ENCODE peak calls at places on chromosomes 6 and 20, in eight cellular contexts. N is Calu3, Y is foreskin fibroblast, W is RWPE1, T is fibroblast of mammary gland, P is WERI-Rb-1, A is WTC11, D is fibroblast of lung. E is an unnamed sample.

GRCh38 chr6:37538107-37538506 is 38.4 kb upstream of the CCDC167 start:
- DNase-seq in D (no peak), W (peak), N (peak), A (peak), Y (peak), P (peak), T (no peak), E (no peak)

GRCh38 chr20:10636326-10636818 is 37.4 kb downstream of the JAG1 start:
- DNase-seq in P (no peak), Y (peak), T (peak), D (peak), A (no peak), W (no peak), N (no peak), E (no peak)

GRCh38 chr6:45625191-45625664 is 247.5 kb upstream of the SUPT3H start:
- DNase-seq in A (no peak), N (no peak), T (peak), Y (peak), P (no peak), D (peak), W (no peak), E (no peak)

GRCh38 chr6:39090036-39090435 is 24.9 kb downstream of the SAYSD1 start:
- DNase-seq in T (no peak), A (no peak), P (no peak), N (no peak), W (no peak), Y (no peak), D (no peak), E (no peak)

GRCh38 chr20:50824137-50824536 is 29.3 kb downstream of the BCAS4 start:
- DNase-seq in A (no peak), W (no peak), Y (peak), T (peak), P (no peak), N (peak), D (peak), E (peak)

GRCh38 chr6:150607044-150607650 is 7.5 kb downstream of the PLEKHG1 start:
- DNase-seq in A (no peak), N (no peak), P (no peak), D (no peak), W (no peak), Y (no peak), T (no peak), E (no peak)

GRCh38 chr6:145694083-145694737 is 41.1 kb downstream of the EPM2A start:
- DNase-seq in Y (no peak), A (no peak), D (no peak), W (no peak), T (no peak), P (no peak), N (no peak), E (no peak)

GRCh38 chr6:143279385-143279784 is 171.1 kb downstream of the ADAT2 start:
- DNase-seq in D (peak), A (peak), Y (peak), P (peak), N (peak), T (peak), W (no peak), E (no peak)

GRCh38 chr6:30740993-30741784 is 1.3 kb downstream of the FLOT1 start:
- DNase-seq in A (no peak), Y (no peak), D (no peak), W (no peak), T (no peak), P (no peak), N (no peak), E (no peak)

GRCh38 chr6:136307351-136307750 is 17.7 kb upstream of the BCLAF1 start:
- DNase-seq in W (no peak), N (no peak), D (no peak), P (no peak), A (no peak), T (no peak), Y (peak), E (no peak)

GRCh38 chr6:73032586-73032985 is 192.7 kb downstream of the KHDC1L start:
- DNase-seq in Y (peak), W (peak), D (peak), T (peak), P (no peak), N (peak), A (no peak), E (no peak)

GRCh38 chr6:31660224-31660997 is at the start of gene C6orf47:
- DNase-seq in W (peak), T (peak), D (peak), N (peak), A (peak), P (peak), Y (peak), E (no peak)

GRCh38 chr6:156780117-156780641 is 3.0 kb downstream of the ARID1B start:
- DNase-seq in A (no peak), D (peak), W (peak), P (peak), Y (peak), T (peak), N (peak), E (peak)

GRCh38 chr20:23879811-23880374 is 345 bp upstream of the CST5 start:
- DNase-seq in D (no peak), P (no peak), Y (peak), W (no peak), N (no peak), A (no peak), T (no peak), E (no peak)

GRCh38 chr6:113908801-113909200 is 51.7 kb downstream of the MARCKS start:
- DNase-seq in W (no peak), N (no peak), P (no peak), Y (no peak), A (no peak), T (no peak), D (peak), E (no peak)

GRCh38 chr6:41636803-41637178 is 1.5 kb upstream of the MDFI start:
- DNase-seq in N (peak), A (peak), D (peak), Y (no peak), T (no peak), P (no peak), W (peak), E (no peak)

GRCh38 chr6:144264270-144265060 is 20.7 kb upstream of the UTRN start:
- DNase-seq in A (no peak), N (peak), T (peak), P (no peak), D (peak), Y (peak), W (peak), E (no peak)

GRCh38 chr6:105192707-105193465 is 13.1 kb upstream of the POPDC3 start:
- DNase-seq in N (no peak), W (peak), D (peak), Y (peak), A (no peak), T (peak), P (no peak), E (no peak)

GRCh38 chr6:10174761-10175160 is 240.1 kb downstream of the TFAP2A start:
- DNase-seq in T (no peak), Y (no peak), P (no peak), W (no peak), D (no peak), A (no peak), N (no peak), E (no peak)

GRCh38 chr20:60242836-60243520 is 284.8 kb downstream of the CDH26 start:
- DNase-seq in D (peak), Y (peak), T (peak), A (no peak), P (no peak), W (peak), N (no peak), E (no peak)

GRCh38 chr6:61586934-61587537 is 699.0 kb downstream of the KHDRBS2 start:
- DNase-seq in T (no peak), A (no peak), Y (no peak), D (no peak), W (no peak), P (no peak), N (no peak), E (no peak)

GRCh38 chr20:32470025-32470861 is 112.1 kb downstream of the ASXL1 start:
- DNase-seq in T (peak), P (peak), D (peak), Y (peak), W (no peak), N (peak), A (peak), E (no peak)

GRCh38 chr20:63681609-63682142 is 14.8 kb upstream of the TNFRSF6B start:
- DNase-seq in Y (no peak), W (no peak), D (no peak), N (no peak), P (no peak), T (no peak), A (no peak), E (no peak)

GRCh38 chr6:52577022-52577777 is at the start of gene TRAM2:
- DNase-seq in D (peak), T (peak), A (peak), P (peak), N (peak), W (peak), Y (peak), E (peak)
- TF ChIP-seq CTCF in D (peak), T (no peak), A (no peak), P (peak), N (no peak), W (no peak), Y (no peak), E (peak)

DNA sequence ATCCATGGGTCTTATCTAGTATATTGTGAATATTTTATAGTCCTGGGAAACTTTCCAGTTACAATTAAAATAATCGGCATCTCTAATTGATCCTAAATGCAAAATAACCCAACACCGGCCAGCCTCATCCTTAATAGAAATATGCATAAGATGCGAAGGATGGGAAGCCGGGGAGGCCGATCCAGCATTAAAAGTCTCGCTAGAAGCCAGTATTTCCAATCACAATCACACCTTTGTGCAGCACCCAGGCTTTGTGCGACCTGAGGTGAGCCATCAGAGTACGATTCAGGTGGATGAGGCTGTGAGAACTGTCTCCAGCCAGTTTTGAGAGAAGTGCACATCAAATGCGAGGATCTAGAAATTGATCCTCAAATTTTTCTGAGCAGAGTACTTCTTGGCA is 65.3 kb downstream of the EZR start:
- DNase-seq in W (no peak), D (no peak), T (no peak), P (no peak), Y (no peak), A (no peak), N (no peak), E (no peak)
- TF ChIP-seq CTCF in W (no peak), D (no peak), T (no peak), P (no peak), Y (no peak), A (no peak), N (no peak), E (no peak)

DNA sequence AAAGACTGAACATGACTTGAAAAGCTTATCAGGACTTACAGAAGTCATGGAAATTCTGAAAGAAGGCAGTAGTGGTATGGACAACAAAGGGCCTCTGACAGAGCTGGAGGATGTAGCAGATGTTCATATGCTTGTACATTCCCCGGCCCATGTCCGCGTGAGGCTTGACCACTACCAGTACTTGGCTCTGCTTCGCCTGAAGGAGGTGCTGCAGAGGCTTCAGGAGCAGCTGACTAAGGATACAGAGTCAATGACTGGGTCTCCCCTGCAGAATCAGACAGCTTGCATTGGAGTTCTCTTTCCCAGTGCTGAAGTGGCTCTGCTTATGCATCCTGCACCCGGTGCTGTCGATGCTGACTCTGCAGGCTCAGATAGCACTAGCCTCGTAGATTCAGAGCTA is 29.2 kb downstream of the TAF11 start:
- DNase-seq in W (no peak), D (no peak), A (no peak), Y (no peak), T (peak), N (no peak), P (peak), E (no peak)
- TF ChIP-seq CTCF in W (no peak), D (no peak), A (no peak), Y (no peak), T (no peak), N (no peak), P (peak), E (no peak)

GRCh38 chr6:22145823-22146379 is 150.9 kb downstream of the PRL start:
- DNase-seq in W (no peak), D (peak), P (peak), A (peak), Y (peak), T (peak), N (no peak), E (no peak)
- TF ChIP-seq CTCF in W (no peak), D (peak), P (no peak), A (no peak), Y (peak), T (peak), N (no peak), E (peak)

GRCh38 chr6:68339488-68339887 is 295.6 kb upstream of the ADGRB3 start:
- DNase-seq in D (no peak), Y (no peak), T (no peak), W (no peak), P (no peak), N (no peak), A (no peak), E (no peak)

GRCh38 chr6:68343901-68344300 is 291.2 kb upstream of the ADGRB3 start:
- DNase-seq in Y (peak), P (peak), T (peak), N (peak), A (peak), D (peak), W (peak), E (peak)
- TF ChIP-seq CTCF in Y (no peak), P (peak), T (peak), N (no peak), A (peak), D (peak), W (peak), E (peak)

GRCh38 chr6:88165877-88166492 is at the start of gene CNR1:
- DNase-seq in W (peak), P (peak), A (peak), T (peak), D (peak), Y (peak), N (peak), E (no peak)
- TF ChIP-seq CTCF in W (peak), P (no peak), A (no peak), T (no peak), D (no peak), Y (no peak), N (no peak), E (no peak)

GRCh38 chr6:158231551-158232444 is 63.6 kb downstream of the GTF2H5 start:
- DNase-seq in W (peak), T (no peak), P (peak), A (peak), Y (peak), N (peak), D (peak), E (no peak)
- TF ChIP-seq CTCF in W (no peak), T (no peak), P (no peak), A (no peak), Y (no peak), N (no peak), D (no peak), E (no peak)

DNA sequence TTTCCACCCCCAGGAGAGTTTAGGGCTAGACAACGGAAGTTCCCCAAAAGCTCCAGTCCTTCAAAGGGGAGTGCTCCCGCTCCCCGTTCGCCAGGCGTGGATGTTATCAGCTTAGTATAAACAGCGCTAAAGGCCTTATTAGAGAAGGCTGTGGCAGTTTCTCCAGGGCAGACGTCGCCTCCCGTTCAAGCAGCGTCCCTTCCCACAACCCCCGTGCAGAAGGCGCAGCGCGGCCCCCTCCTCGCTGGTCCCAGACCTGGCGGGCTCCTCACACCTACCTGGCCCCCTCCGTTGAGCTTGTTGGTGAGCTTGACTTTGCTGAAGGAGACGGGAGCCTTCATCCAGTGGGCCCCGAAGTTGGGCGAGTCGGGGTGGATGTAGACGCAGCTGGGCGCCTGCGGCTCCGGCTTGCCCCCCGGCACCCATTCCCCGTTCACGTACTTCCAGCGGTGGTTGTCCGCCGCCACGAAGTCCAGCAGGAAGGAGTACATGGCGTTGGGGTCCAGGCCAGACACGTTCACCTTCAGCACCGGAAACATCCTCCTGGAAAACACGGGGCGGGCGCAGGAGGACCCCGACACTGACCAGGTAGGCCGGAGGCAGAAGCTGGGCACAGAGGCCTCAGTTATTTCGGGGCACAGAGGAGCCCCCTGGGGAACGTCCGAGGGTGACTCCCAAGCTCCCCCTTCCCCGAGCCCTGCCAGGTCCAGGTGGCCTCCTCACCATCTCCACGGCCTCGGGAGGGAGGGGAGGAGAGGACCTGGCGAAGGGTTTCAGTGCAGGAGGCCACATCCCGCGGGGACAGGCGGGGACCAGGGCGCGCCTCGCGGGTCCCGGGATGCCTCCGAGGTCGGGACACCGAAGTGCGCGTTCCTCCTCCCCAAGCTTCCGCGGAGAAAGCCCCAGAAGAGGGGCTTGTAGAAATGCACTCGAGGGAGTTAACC is 1.1 kb downstream of the TBXT start:
- DNase-seq in W (no peak), T (no peak), A (peak), N (no peak), D (no peak), P (no peak), Y (no peak), E (no peak)
- TF ChIP-seq CTCF in W (no peak), T (no peak), A (no peak), N (no peak), D (no peak), P (no peak), Y (no peak), E (no peak)

GRCh38 chr6:40611912-40612311 is 24.7 kb upstream of the LRFN2 start:
- DNase-seq in Y (no peak), D (no peak), P (no peak), W (no peak), N (no peak), T (no peak), A (no peak), E (no peak)

GRCh38 chr6:40611416-40611815 is 24.3 kb upstream of the LRFN2 start:
- DNase-seq in P (no peak), A (no peak), T (no peak), D (no peak), Y (no peak), N (no peak), W (no peak), E (no peak)

DNA sequence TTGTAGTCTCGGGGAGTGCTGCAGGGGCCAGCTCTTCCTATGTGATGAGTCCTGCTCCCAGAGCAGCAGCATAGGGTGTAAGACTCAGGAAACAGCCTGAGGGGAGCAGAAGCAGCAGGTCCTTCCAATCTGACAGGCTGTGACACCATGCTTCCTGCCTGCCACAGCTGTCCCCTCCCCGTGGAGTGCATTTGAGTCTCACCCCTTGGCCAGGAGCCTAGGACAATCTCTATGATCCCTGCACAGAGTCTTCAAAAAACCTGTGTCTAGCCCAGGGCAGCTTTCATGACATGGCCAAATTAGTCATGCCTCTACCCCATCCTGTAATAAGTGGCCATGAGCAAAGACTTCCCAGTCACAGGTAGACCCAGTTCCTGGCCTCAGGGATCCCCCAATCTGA is 23.1 kb upstream of the LRFN2 start:
- DNase-seq in N (no peak), A (no peak), P (no peak), Y (no peak), W (no peak), T (no peak), D (no peak), E (no peak)
- TF ChIP-seq CTCF in N (no peak), A (no peak), P (no peak), Y (no peak), W (no peak), T (no peak), D (no peak), E (no peak)

E was measured in LNCaP clone FGC.